ENCODE peak calls at places on chromosomes 6 and 20, in seven cellular contexts. M is heart left ventricle; H is progenitor cell of endocrine pancreas; O is esophagus squamous epithelium; Z is CD4-positive, alpha-beta T cell; G is foreskin fibroblast; K is activated B cell treated with CpG ODN at 0.5 μM for 24 hours. J is an unnamed sample.

GRCh38 chr20:41138527-41139226 is 1.3 kb downstream of the PLCG1 start:
- DNase-seq in M (no peak), H (no peak), O (no peak), Z (no peak), G (peak), K (no peak), J (no peak)

GRCh38 chr6:156190270-156190669 is 586.9 kb upstream of the ARID1B start:
- DNase-seq in M (no peak), H (no peak), O (no peak), Z (no peak), G (no peak), K (no peak), J (no peak)

GRCh38 chr6:100267721-100268123 is 197.0 kb downstream of the SIM1 start:
- DNase-seq in M (no peak), H (no peak), O (no peak), Z (no peak), G (peak), K (no peak), J (peak)

GRCh38 chr20:33337531-33338165 is 54.6 kb downstream of the BPIFB1 start:
- DNase-seq in M (no peak), H (no peak), O (no peak), Z (no peak), G (no peak), K (no peak), J (no peak)

GRCh38 chr20:10795286-10796026 is 121.7 kb upstream of the JAG1 start:
- DNase-seq in M (no peak), H (peak), O (no peak), Z (no peak), G (no peak), K (no peak), J (no peak)

GRCh38 chr6:132147530-132148011 is 196.4 kb upstream of the CCN2 start:
- DNase-seq in M (no peak), H (no peak), O (no peak), Z (no peak), G (peak), K (no peak), J (peak)

GRCh38 chr6:132792510-132792909 is 5.9 kb downstream of the SLC18B1 start:
- DNase-seq in M (no peak), H (no peak), O (no peak), Z (no peak), G (no peak), K (no peak), J (no peak)

GRCh38 chr6:36666726-36667591 is 11.6 kb upstream of the CDKN1A start:
- DNase-seq in M (peak), H (no peak), O (no peak), Z (no peak), G (peak), K (no peak), J (peak)

GRCh38 chr20:44222969-44223368 is 12.4 kb upstream of the OSER1 start:
- DNase-seq in M (peak), H (no peak), O (no peak), Z (no peak), G (no peak), K (no peak), J (no peak)

GRCh38 chr20:38764563-38765355 is 16.5 kb downstream of the ACTR5 start:
- DNase-seq in M (no peak), H (no peak), O (no peak), Z (peak), G (peak), K (no peak), J (peak)

GRCh38 chr6:7545509-7546369 is 4.3 kb downstream of the DSP start:
- DNase-seq in M (no peak), H (no peak), O (no peak), Z (no peak), G (no peak), K (no peak), J (no peak)

GRCh38 chr6:84773133-84773430 is 8.7 kb upstream of the TBX18 start:
- DNase-seq in M (no peak), H (no peak), O (no peak), Z (no peak), G (no peak), K (no peak), J (no peak)

GRCh38 chr6:84773431-84774173 is 9.2 kb upstream of the TBX18 start:
- DNase-seq in M (peak), H (peak), O (no peak), Z (no peak), G (peak), K (no peak), J (no peak)

GRCh38 chr6:84776392-84776791 is 12.0 kb upstream of the TBX18 start:
- DNase-seq in M (no peak), H (no peak), O (no peak), Z (no peak), G (no peak), K (no peak), J (no peak)

GRCh38 chr6:84772428-84773132 is 8.2 kb upstream of the TBX18 start:
- DNase-seq in M (no peak), H (no peak), O (no peak), Z (no peak), G (peak), K (no peak), J (no peak)

GRCh38 chr6:84774174-84775158 is 10.1 kb upstream of the TBX18 start:
- DNase-seq in M (peak), H (peak), O (no peak), Z (no peak), G (peak), K (no peak), J (peak)
- TF ChIP-seq CTCF in M (peak), H (peak), O (peak), Z (no peak), G (peak), K (no peak), J (peak)

DNA sequence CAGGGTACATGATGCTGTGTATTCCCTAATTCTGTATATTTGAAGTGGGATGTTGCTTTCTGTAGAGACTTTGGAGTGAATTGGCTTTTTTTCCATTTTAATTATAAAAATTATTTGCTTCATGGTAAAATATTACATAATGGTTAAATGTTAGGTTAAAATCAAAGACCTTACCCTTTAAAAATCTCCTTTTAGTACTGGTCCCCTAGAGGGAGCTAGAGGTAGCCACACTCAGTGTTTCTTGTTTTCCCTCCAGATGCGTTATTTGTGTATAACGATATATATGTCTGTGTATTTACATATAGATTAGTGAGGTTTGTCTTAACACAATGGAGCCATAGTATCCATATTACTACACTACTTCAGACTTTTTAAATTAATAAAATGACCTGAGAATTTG is 146.7 kb downstream of the PLCB4 start:
- DNase-seq in M (no peak), H (no peak), O (no peak), Z (no peak), G (no peak), K (no peak), J (no peak)
- TF ChIP-seq CTCF in M (no peak), H (peak), O (peak), Z (no peak), G (peak), K (no peak), J (peak)

GRCh38 chr20:23078994-23079364 is 7.1 kb downstream of the CD93 start:
- DNase-seq in M (no peak), H (no peak), O (no peak), Z (no peak), G (no peak), K (no peak), J (no peak)
- TF ChIP-seq CTCF in M (no peak), H (peak), O (no peak), Z (no peak), G (no peak), K (no peak), J (peak)

GRCh38 chr6:107654736-107655135 is 164.8 kb downstream of the SOBP start:
- DNase-seq in M (no peak), H (no peak), O (no peak), Z (no peak), G (no peak), K (no peak), J (no peak)

GRCh38 chr6:107656883-107657282 is 167.0 kb downstream of the SOBP start:
- DNase-seq in M (peak), H (no peak), O (no peak), Z (no peak), G (no peak), K (no peak), J (no peak)

GRCh38 chr6:107653861-107654394 is 164.0 kb downstream of the SOBP start:
- DNase-seq in M (no peak), H (no peak), O (no peak), Z (no peak), G (no peak), K (no peak), J (no peak)

GRCh38 chr6:107656381-107656780 is 166.5 kb downstream of the SOBP start:
- DNase-seq in M (no peak), H (no peak), O (no peak), Z (no peak), G (no peak), K (no peak), J (no peak)

DNA sequence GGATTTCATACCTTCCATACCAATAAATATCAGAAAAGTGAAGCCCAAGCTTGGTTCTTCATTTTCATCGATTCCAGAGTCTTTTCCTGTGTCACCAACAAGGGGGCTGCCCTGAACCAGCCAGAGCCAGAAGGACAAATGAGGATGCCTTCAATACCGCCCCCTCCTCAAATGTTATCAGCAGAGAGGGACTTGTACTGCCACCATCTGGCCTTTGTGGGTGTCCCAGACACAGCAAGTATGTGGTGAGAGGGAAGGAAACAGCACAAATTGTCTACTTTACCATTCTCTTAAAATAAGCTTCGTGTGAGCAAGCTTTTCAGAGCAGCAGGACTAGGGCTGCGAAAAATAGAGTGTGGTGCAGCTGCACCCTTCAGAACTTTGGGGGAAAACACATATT is 165.3 kb downstream of the SOBP start:
- DNase-seq in M (no peak), H (no peak), O (no peak), Z (no peak), G (no peak), K (no peak), J (no peak)
- TF ChIP-seq CTCF in M (no peak), H (peak), O (peak), Z (no peak), G (peak), K (no peak), J (no peak)